ENCODE peak calls at places on chromosome 4, in seven cellular contexts. A is suprapubic skin, V is psoas muscle, J is fibroblast of lung, M is upper lobe of right lung, D is breast epithelium, Q is ovary. C is an unnamed sample.

GRCh38 chr4:26069218-26069617 is 155.2 kb downstream of the SMIM20 start:
- DNase-seq in V (no peak), J (peak; percentile 50), A (no peak), Q (no peak), M (no peak), D (no peak), C (no peak)

GRCh38 chr4:6991249-6991648 is 51.9 kb upstream of the TADA2B start:
- DNase-seq in A (no peak), V (no peak), M (no peak), J (no peak), D (no peak), Q (no peak), C (no peak)

GRCh38 chr4:25031077-25031606 is 396 bp upstream of the LGI2 start:
- DNase-seq in M (no peak), J (peak; percentile 41), Q (peak; percentile 41), A (no peak), V (no peak), D (no peak), C (no peak)

GRCh38 chr4:146186556-146186955 is 11.0 kb downstream of the LSM6 start:
- DNase-seq in Q (no peak), A (no peak), J (peak; percentile 22), M (no peak), D (no peak), V (no peak), C (no peak)

GRCh38 chr4:7761720-7762119 is 177.9 kb downstream of the AFAP1 start:
- DNase-seq in J (peak; percentile 50), M (peak; percentile 86), V (peak; percentile 81), D (no peak), A (peak; percentile 87), Q (peak; percentile 63), C (peak; percentile 67)

GRCh38 chr4:155007660-155008176 is 200.7 kb upstream of the NPY2R start:
- DNase-seq in J (no peak), A (no peak), M (no peak), V (no peak), D (no peak), Q (no peak), C (no peak)

GRCh38 chr4:78298618-78299017 is 241.5 kb downstream of the FRAS1 start:
- DNase-seq in V (no peak), Q (no peak), J (peak; percentile 79), A (no peak), D (no peak), M (no peak), C (no peak)

GRCh38 chr4:156615066-156615514 is 356.5 kb downstream of the PDGFC start:
- DNase-seq in M (no peak), J (peak; percentile 100), A (no peak), D (no peak), V (no peak), Q (no peak), C (peak; percentile 44)

GRCh38 chr4:75007891-75008290 is 75.0 kb downstream of the PARM1 start:
- DNase-seq in M (no peak), J (no peak), D (no peak), Q (no peak), A (no peak), V (no peak), C (no peak)

GRCh38 chr4:175325230-175325629 is 407.1 kb downstream of the ADAM29 start:
- DNase-seq in M (no peak), D (no peak), J (peak; percentile 42), A (no peak), V (no peak), Q (no peak), C (no peak)

GRCh38 chr4:37748546-37748945 is 62.4 kb upstream of the RELL1 start:
- DNase-seq in J (no peak), D (no peak), Q (no peak), M (no peak), A (no peak), V (no peak), C (no peak)

GRCh38 chr4:185317880-185318279 is 77.8 kb downstream of the LRP2BP start:
- DNase-seq in J (no peak), Q (no peak), A (no peak), D (no peak), V (no peak), M (no peak), C (no peak)

GRCh38 chr4:79772510-79772909 is 300.5 kb downstream of the ANTXR2 start:
- DNase-seq in V (no peak), D (no peak), A (no peak), J (no peak), Q (no peak), M (no peak), C (no peak)
- H3K9me3 ChIP-seq in V (peaks cover 4% of the 10 kb centered on the region), D (peaks cover 26% of the 10 kb centered on the region), A (peaks cover 5% of the 10 kb centered on the region), J (no peaks in the 10 kb centered on the region), Q (no peaks in the 10 kb centered on the region), M (no peaks in the 10 kb centered on the region), C (no peaks in the 10 kb centered on the region)

GRCh38 chr4:54103190-54103574 is 3.2 kb downstream of the GSX2 start:
- DNase-seq in Q (no peak), V (no peak), D (no peak), J (no peak), A (no peak), M (no peak), C (no peak)

GRCh38 chr4:54100607-54101189 is 735 bp downstream of the GSX2 start:
- DNase-seq in D (no peak), M (no peak), V (no peak), Q (no peak), A (no peak), J (no peak), C (no peak)

GRCh38 chr4:54102747-54103146 is 2.8 kb downstream of the GSX2 start:
- DNase-seq in D (no peak), V (no peak), M (no peak), Q (no peak), A (no peak), J (no peak), C (no peak)

GRCh38 chr4:54099959-54100606 is at the start of gene GSX2:
- DNase-seq in D (no peak), M (no peak), V (peak; percentile 63), A (no peak), J (no peak), Q (peak; percentile 28), C (peak; percentile 24)

GRCh38 chr4:54101190-54102041 is 1.5 kb downstream of the GSX2 start:
- DNase-seq in Q (no peak), M (no peak), A (no peak), J (no peak), V (no peak), D (no peak), C (no peak)
- H3K4me3 ChIP-seq in Q (no peak overlapping the region), M (peak overlapping the region; percentile 19), A (peak overlapping the region; percentile 41), J (peak overlapping the region; percentile 59), V (peak overlapping the region; percentile 58), D (peak overlapping the region; percentile 72), C (no peak overlapping the region)

GRCh38 chr4:64399313-64400109 is 9.7 kb downstream of the TECRL start:
- DNase-seq in M (no peak), Q (no peak), J (no peak), V (no peak), D (no peak), A (no peak), C (no peak)

DNA sequence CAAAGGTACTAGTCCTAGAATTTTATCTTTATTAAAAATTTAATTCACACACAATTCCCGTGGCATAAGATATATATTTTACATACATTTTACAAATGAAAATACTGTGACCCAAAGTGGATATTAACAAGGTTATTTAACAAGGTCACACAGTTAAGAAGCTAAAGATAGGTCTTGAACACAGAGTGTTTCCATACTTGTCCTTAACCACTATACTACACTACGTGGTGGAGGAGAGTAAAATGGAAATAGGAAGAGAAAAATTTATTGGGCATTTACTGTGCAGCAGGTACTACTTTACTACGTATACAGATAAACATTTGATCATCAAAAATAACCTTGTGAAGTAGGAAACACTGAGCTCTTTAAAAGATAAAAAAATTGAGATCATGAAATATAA is 14.8 kb downstream of the TECRL start:
- DNase-seq in M (no peak), J (no peak), V (no peak), D (no peak), Q (no peak), A (no peak), C (no peak)
- H3K27ac ChIP-seq in M (no peak overlapping the region), J (no peak overlapping the region), V (no peak overlapping the region), D (no peak overlapping the region), Q (no peak overlapping the region), A (no peak overlapping the region), C (no peak overlapping the region)

DNA sequence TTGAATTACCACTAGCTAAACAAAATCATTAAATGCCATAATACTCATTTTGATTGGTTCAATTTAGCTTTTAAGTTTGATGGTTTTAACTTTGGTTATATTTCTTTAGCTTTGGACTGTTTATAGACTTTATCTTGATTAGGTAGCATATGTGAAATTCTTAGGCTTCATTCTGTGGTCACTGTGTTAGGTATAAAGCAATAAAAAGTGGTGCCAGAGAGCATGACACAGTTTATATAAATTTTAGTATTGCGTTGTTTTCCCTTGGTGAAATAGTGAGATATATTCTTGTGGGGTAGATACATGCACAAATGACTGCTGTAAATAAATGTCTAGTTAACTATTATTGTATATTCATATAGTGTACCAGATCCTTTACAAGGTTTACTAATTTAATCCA is 474.2 kb upstream of the GRID2 start:
- DNase-seq in M (no peak), J (peak; percentile 32), A (no peak), V (no peak), D (no peak), Q (no peak), C (no peak)
- H3K9me3 ChIP-seq in M (no peaks in the 10 kb centered on the region), J (no peaks in the 10 kb centered on the region), A (peaks cover 23% of the 10 kb centered on the region), V (peaks cover 11% of the 10 kb centered on the region), D (peaks cover 50% of the 10 kb centered on the region), Q (no peaks in the 10 kb centered on the region), C (no peaks in the 10 kb centered on the region)

GRCh38 chr4:52853351-52853750 is 8.8 kb upstream of the RASL11B start:
- DNase-seq in Q (no peak), M (no peak), D (no peak), A (no peak), V (no peak), J (peak; percentile 81), C (no peak)
- H3K4me3 ChIP-seq in Q (no peak overlapping the region), M (no peak overlapping the region), D (peak overlapping the region; percentile 29), A (no peak overlapping the region), V (no peak overlapping the region), J (no peak overlapping the region), C (no peak overlapping the region)

GRCh38 chr4:186839122-186840037 is 115.7 kb upstream of the FAT1 start:
- DNase-seq in J (peak; percentile 86), A (no peak), D (no peak), Q (peak; percentile 40), V (peak; percentile 38), M (no peak), C (peak; percentile 93)
- H3K27ac ChIP-seq in J (peak overlapping the region; percentile 94), A (peak overlapping the region; percentile 84), D (peak overlapping the region; percentile 71), Q (no peak overlapping the region), V (peak overlapping the region; percentile 53), M (peak overlapping the region; percentile 73), C (peak overlapping the region; percentile 94)

GRCh38 chr4:69710580-69710979 is 49.8 kb downstream of the SULT1B1 start:
- DNase-seq in M (no peak), D (no peak), J (no peak), A (no peak), V (no peak), Q (no peak), C (no peak)

GRCh38 chr4:69713593-69713992 is 46.8 kb downstream of the SULT1B1 start:
- DNase-seq in J (no peak), D (no peak), M (no peak), Q (no peak), A (no peak), V (no peak), C (no peak)

GRCh38 chr4:69714086-69714485 is 46.3 kb downstream of the SULT1B1 start:
- DNase-seq in M (no peak), Q (no peak), A (no peak), D (no peak), V (no peak), J (no peak), C (no peak)

GRCh38 chr4:69707807-69708206 is 52.6 kb downstream of the SULT1B1 start:
- DNase-seq in Q (no peak), A (no peak), D (no peak), V (no peak), J (peak; percentile 6), M (no peak), C (no peak)

GRCh38 chr4:69708211-69708610 is 52.2 kb downstream of the SULT1B1 start:
- DNase-seq in V (no peak), J (peak; percentile 15), M (no peak), Q (no peak), A (no peak), D (no peak), C (no peak)
- H3K9me3 ChIP-seq in V (no peaks in the 10 kb centered on the region), J (no peaks in the 10 kb centered on the region), M (no peaks in the 10 kb centered on the region), Q (no peaks in the 10 kb centered on the region), A (no peaks in the 10 kb centered on the region), D (no peaks in the 10 kb centered on the region), C (no peaks in the 10 kb centered on the region)

C was measured in SJSA1.